ENCODE peak calls at places on chromosomes 16 and 17, in nine cellular contexts. K, B, M, H, T, R, E, Y and J are unnamed samples.

GRCh38 chr16:70685061-70685937 is 554 bp downstream of the MTSS2 start:
- DNase-seq in H (no peak), E (no peak), T (no peak), B (no peak), Y (peak), M (no peak), K (peak), R (no peak), J (no peak)

GRCh38 chr16:50547944-50548658 is at the start of gene NKD1:
- DNase-seq in Y (peak), R (peak), M (peak), E (peak), B (peak), T (peak), K (peak), H (peak), J (no peak)

GRCh38 chr17:42679001-42679491 is 2.3 kb upstream of the PLEKHH3 start:
- DNase-seq in T (no peak), E (no peak), Y (no peak), B (peak), H (peak), K (peak), M (peak), R (peak), J (no peak)

GRCh38 chr17:48441231-48441711 is 11.3 kb upstream of the SKAP1 start:
- DNase-seq in T (no peak), H (no peak), E (no peak), Y (no peak), R (no peak), B (no peak), M (no peak), K (no peak), J (no peak)

GRCh38 chr17:80308672-80309517 is 48.2 kb downstream of the RNF213 start:
- DNase-seq in T (no peak), H (no peak), K (peak), M (no peak), B (no peak), Y (no peak), R (no peak), E (no peak), J (no peak)

GRCh38 chr16:74984194-74984669 is 691 bp downstream of the WDR59 start:
- DNase-seq in K (no peak), T (no peak), R (no peak), Y (no peak), E (no peak), H (no peak), M (no peak), B (peak), J (no peak)

GRCh38 chr16:11542069-11542775 is 44.5 kb downstream of the LITAF start:
- DNase-seq in H (no peak), K (no peak), R (no peak), T (no peak), B (no peak), E (no peak), Y (no peak), M (no peak), J (no peak)

GRCh38 chr17:74340470-74341023 is 14.5 kb downstream of the KIF19 start:
- DNase-seq in K (no peak), H (no peak), M (no peak), E (peak), T (no peak), R (no peak), Y (no peak), B (no peak), J (no peak)

GRCh38 chr16:86243571-86244154 is 266.7 kb upstream of the FOXF1 start:
- DNase-seq in M (no peak), K (no peak), B (no peak), R (no peak), T (no peak), E (no peak), Y (no peak), H (no peak), J (no peak)

GRCh38 chr16:65786916-65787315 is 579.6 kb upstream of the CDH5 start:
- DNase-seq in H (no peak), B (no peak), E (no peak), K (no peak), T (no peak), M (no peak), Y (no peak), R (no peak), J (no peak)

GRCh38 chr16:29900102-29900887 is at the start of gene ASPHD1:
- DNase-seq in R (peak), H (peak), E (peak), M (peak), K (peak), Y (peak), T (peak), B (peak), J (no peak)

GRCh38 chr16:57102888-57103879 is 10.8 kb downstream of the CPNE2 start:
- DNase-seq in R (peak), T (no peak), H (no peak), Y (no peak), E (no peak), M (no peak), K (peak), B (no peak), J (no peak)

GRCh38 chr16:50372611-50373344 is 4.0 kb upstream of the BRD7 start:
- DNase-seq in B (peak), R (no peak), M (no peak), K (no peak), E (no peak), T (peak), H (no peak), Y (no peak), J (no peak)

GRCh38 chr17:44081681-44082080 is 11.1 kb downstream of the G6PC3 start:
- DNase-seq in K (no peak), M (peak), Y (no peak), R (no peak), H (no peak), T (no peak), B (no peak), E (no peak), J (no peak)

GRCh38 chr17:48526986-48527741 is 3.6 kb downstream of the HOXB1 start:
- DNase-seq in E (no peak), Y (peak), M (no peak), H (no peak), B (peak), T (no peak), R (peak), K (peak), J (no peak)

GRCh38 chr17:81309140-81309858 is 14.2 kb upstream of the SLC38A10 start:
- DNase-seq in K (peak), M (peak), Y (peak), B (peak), T (peak), H (peak), E (peak), R (peak), J (peak)

GRCh38 chr17:20059728-20060188 is 50.6 kb downstream of the SPECC1 start:
- DNase-seq in E (no peak), T (no peak), M (no peak), H (no peak), Y (no peak), B (no peak), K (no peak), R (no peak), J (no peak)

GRCh38 chr16:229731-230281 is 557 bp upstream of the LUC7L start:
- DNase-seq in M (no peak), K (no peak), Y (no peak), E (no peak), T (no peak), H (no peak), B (no peak), R (no peak), J (no peak)

GRCh38 chr17:71792966-71793365 is 327.9 kb upstream of the SOX9 start:
- DNase-seq in H (no peak), B (no peak), T (no peak), E (no peak), M (no peak), K (no peak), R (no peak), Y (no peak), J (no peak)

GRCh38 chr17:19647697-19648474 is 665 bp upstream of the ALDH3A2 start:
- DNase-seq in M (peak), H (peak), K (peak), E (peak), Y (peak), R (peak), B (peak), T (peak), J (peak)

GRCh38 chr16:23801387-23801786 is 34.4 kb upstream of the PRKCB start:
- DNase-seq in T (peak), H (peak), R (peak), K (peak), Y (peak), E (peak), M (peak), B (peak), J (peak)

GRCh38 chr17:76333673-76334505 is 19.8 kb downstream of the PRPSAP1 start:
- DNase-seq in K (no peak), R (no peak), Y (no peak), H (no peak), T (no peak), M (no peak), E (no peak), B (no peak), J (no peak)

GRCh38 chr16:31206776-31207175 is 4.2 kb upstream of the PYCARD start:
- DNase-seq in H (no peak), E (no peak), R (no peak), M (no peak), T (no peak), Y (no peak), B (no peak), K (no peak), J (no peak)

GRCh38 chr16:31201511-31202401 is 804 bp downstream of the PYCARD start:
- DNase-seq in R (peak), E (no peak), B (peak), H (no peak), M (peak), Y (peak), T (peak), K (peak), J (peak)

GRCh38 chr16:31200821-31201510 is 1.6 kb downstream of the PYCARD start:
- DNase-seq in Y (no peak), E (no peak), K (no peak), R (no peak), B (no peak), T (no peak), H (no peak), M (no peak), J (no peak)

GRCh38 chr16:31202402-31203385 is at the start of gene PYCARD:
- DNase-seq in T (peak), Y (peak), R (peak), H (peak), M (peak), E (no peak), B (peak), K (peak), J (no peak)

DNA sequence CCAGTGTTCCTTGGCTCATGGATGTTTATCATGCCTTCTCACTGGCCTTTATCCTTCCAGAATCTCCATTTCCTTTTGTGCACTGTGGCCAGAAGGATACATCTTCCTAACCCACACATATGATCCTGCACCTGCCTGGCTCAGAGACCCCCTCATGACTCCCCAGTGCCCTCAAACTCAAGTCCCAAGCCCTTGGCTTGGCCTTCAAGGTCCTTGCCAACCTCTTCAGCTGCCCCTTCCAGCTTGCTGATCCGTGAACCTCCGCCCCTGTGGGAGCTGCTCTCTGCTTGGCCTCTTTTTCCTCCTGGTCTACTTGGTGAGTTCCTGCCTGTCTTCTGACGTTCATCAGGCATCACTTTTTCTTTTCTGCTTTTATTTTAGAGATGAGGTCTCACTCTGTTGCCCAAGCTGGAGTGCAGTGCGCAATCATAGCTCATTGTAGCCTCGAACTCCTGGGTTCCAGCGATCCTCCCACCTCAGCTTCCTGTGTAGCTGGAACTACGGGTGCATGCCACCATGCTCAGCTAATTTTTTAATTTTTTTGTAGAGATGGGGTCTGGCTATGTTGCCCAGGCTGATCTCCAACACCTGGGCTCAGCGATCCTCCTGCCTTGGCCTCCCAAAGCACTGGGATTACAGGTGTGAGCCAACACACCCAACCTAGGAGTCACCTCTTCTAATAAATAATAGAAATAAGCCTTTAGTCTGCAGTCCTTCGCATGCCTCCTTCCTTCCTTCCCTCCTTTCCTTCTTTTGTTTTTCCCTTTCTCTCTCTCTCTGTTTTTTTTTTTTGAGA is 2.5 kb upstream of the PYCARD start:
- DNase-seq in B (no peak), E (no peak), Y (no peak), M (no peak), K (no peak), T (no peak), H (no peak), R (no peak), J (no peak)
- TF ChIP-seq CTCF in B (no peak), E (no peak), Y (no peak), M (no peak), K (no peak), T (no peak), H (no peak), R (no peak), J (no peak)

GRCh38 chr17:7056386-7056785 is 12.5 kb upstream of the SLC16A11 start:
- DNase-seq in H (no peak), B (no peak), R (no peak), M (no peak), T (no peak), E (no peak), K (no peak), Y (no peak), J (no peak)
- TF ChIP-seq CTCF in H (no peak), B (no peak), R (no peak), M (no peak), T (no peak), E (no peak), K (no peak), Y (no peak), J (no peak)

GRCh38 chr17:3773511-3773910 is 27.5 kb downstream of the ITGAE start:
- DNase-seq in R (no peak), M (no peak), T (no peak), E (no peak), Y (peak), B (no peak), K (no peak), H (no peak), J (no peak)

GRCh38 chr17:3771140-3771539 is 29.8 kb downstream of the ITGAE start:
- DNase-seq in E (no peak), B (no peak), H (no peak), Y (peak), K (no peak), T (no peak), M (no peak), R (no peak), J (no peak)

GRCh38 chr17:3773966-3774365 is 27.0 kb downstream of the ITGAE start:
- DNase-seq in H (no peak), T (no peak), K (no peak), Y (peak), M (no peak), E (no peak), R (no peak), B (no peak), J (no peak)

GRCh38 chr17:3770471-3770870 is 30.5 kb downstream of the ITGAE start:
- DNase-seq in Y (peak), E (no peak), B (no peak), R (no peak), M (peak), H (no peak), T (no peak), K (peak), J (no peak)

GRCh38 chr17:3772764-3773163 is 28.2 kb downstream of the ITGAE start:
- DNase-seq in H (no peak), Y (peak), M (no peak), B (no peak), R (peak), T (no peak), E (no peak), K (peak), J (no peak)
- TF ChIP-seq CTCF in H (no peak), Y (no peak), M (no peak), B (no peak), R (peak), T (no peak), E (no peak), K (peak), J (no peak)

GRCh38 chr17:2059125-2059836 is 4.4 kb downstream of the HIC1 start:
- DNase-seq in Y (peak), E (no peak), H (no peak), B (no peak), R (peak), T (no peak), M (peak), K (no peak), J (peak)

GRCh38 chr17:2059837-2060658 is 5.1 kb downstream of the HIC1 start:
- DNase-seq in K (no peak), T (no peak), Y (no peak), M (no peak), E (no peak), R (no peak), B (no peak), H (no peak), J (no peak)

GRCh38 chr17:2057714-2058520 is 3.0 kb downstream of the HIC1 start:
- DNase-seq in Y (peak), R (peak), H (no peak), T (no peak), M (no peak), E (no peak), B (no peak), K (peak), J (no peak)

GRCh38 chr17:2057130-2057713 is 2.3 kb downstream of the HIC1 start:
- DNase-seq in T (no peak), R (no peak), K (peak), E (no peak), B (no peak), H (no peak), M (no peak), Y (peak), J (no peak)

GRCh38 chr17:2058521-2059124 is 3.7 kb downstream of the HIC1 start:
- DNase-seq in K (peak), R (peak), B (no peak), T (peak), H (peak), E (no peak), M (peak), Y (peak), J (peak)
- TF ChIP-seq CTCF in K (peak), R (peak), B (peak), T (peak), H (peak), E (peak), M (peak), Y (peak), J (peak)